ENCODE peak calls at places on chromosomes 5 and 9, in six cellular contexts. B, N, S, M, C and V are unnamed samples.

GRCh38 chr5:11509793-11510192 is 394.5 kb downstream of the CTNND2 start:
- DNase-seq in N (no peak), S (no peak), C (no peak), M (no peak), B (no peak), V (no peak)

GRCh38 chr5:65823174-65823573 is 101.2 kb downstream of the NLN start:
- DNase-seq in N (no peak), C (no peak), M (no peak), S (no peak), B (peak), V (no peak)

GRCh38 chr5:96968614-96969013 is 32.7 kb downstream of the LNPEP start:
- DNase-seq in S (no peak), B (peak), N (no peak), C (no peak), M (peak), V (no peak)

GRCh38 chr5:94830520-94830919 is 212.1 kb downstream of the SLF1 start:
- DNase-seq in N (no peak), M (no peak), S (no peak), C (no peak), B (no peak), V (no peak)

GRCh38 chr9:123251324-123251723 is 17.1 kb downstream of the STRBP start:
- DNase-seq in M (no peak), S (no peak), N (no peak), B (no peak), C (no peak), V (no peak)

GRCh38 chr9:32939576-32939975 is 61.9 kb downstream of the APTX start:
- DNase-seq in S (no peak), N (no peak), C (no peak), B (no peak), M (no peak), V (no peak)

GRCh38 chr9:89317282-89317681 is 1.0 kb upstream of the SECISBP2 start:
- DNase-seq in C (no peak), N (no peak), B (no peak), M (peak), S (no peak), V (no peak)

GRCh38 chr5:169805527-169805934 is 168.5 kb downstream of the DOCK2 start:
- DNase-seq in C (no peak), M (no peak), B (peak), S (peak), N (no peak), V (no peak)

GRCh38 chr9:91852801-91853347 is 97.2 kb downstream of the ROR2 start:
- DNase-seq in C (no peak), M (no peak), B (no peak), N (no peak), S (no peak), V (no peak)

GRCh38 chr5:97979740-97980139 is 793.7 kb upstream of the RGMB start:
- DNase-seq in S (no peak), B (peak), N (no peak), C (no peak), M (peak), V (no peak)

DNA sequence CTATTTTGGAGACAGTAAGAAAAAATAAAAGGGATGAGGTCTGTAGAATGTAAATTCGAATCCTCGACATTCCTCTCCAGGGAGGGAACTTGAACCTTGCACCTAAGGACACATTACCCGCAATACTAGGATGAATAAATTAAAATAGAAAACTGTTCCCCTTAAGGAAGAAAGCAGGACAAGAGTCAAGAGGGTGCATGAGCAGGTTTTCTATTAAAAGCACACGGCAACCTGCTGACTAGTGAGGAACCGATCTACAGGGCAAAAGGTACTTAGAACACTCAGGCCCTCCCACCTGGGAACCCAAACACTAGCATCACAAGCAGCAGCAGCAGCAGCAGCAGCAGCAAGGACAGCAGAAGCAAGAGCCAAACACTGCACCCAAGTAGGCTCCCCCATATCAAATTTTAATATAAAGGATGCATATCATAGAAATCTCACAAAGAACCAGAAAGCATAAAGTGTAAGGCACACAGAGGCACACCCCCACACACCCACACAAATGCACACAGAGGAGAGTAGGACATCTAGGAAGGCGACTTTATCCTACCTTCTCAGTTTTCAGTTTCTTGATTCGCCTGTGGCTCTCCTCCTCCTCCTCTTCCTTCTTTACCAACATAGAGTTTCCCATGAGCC is 2.8 kb downstream of the ZNF608 start:
- DNase-seq in N (no peak), S (no peak), B (no peak), C (no peak), M (no peak), V (no peak)
- H3K18ac ChIP-seq in N (no peak), S (no peak), B (peak), C (peak), M (peak), V (peak)

DNA sequence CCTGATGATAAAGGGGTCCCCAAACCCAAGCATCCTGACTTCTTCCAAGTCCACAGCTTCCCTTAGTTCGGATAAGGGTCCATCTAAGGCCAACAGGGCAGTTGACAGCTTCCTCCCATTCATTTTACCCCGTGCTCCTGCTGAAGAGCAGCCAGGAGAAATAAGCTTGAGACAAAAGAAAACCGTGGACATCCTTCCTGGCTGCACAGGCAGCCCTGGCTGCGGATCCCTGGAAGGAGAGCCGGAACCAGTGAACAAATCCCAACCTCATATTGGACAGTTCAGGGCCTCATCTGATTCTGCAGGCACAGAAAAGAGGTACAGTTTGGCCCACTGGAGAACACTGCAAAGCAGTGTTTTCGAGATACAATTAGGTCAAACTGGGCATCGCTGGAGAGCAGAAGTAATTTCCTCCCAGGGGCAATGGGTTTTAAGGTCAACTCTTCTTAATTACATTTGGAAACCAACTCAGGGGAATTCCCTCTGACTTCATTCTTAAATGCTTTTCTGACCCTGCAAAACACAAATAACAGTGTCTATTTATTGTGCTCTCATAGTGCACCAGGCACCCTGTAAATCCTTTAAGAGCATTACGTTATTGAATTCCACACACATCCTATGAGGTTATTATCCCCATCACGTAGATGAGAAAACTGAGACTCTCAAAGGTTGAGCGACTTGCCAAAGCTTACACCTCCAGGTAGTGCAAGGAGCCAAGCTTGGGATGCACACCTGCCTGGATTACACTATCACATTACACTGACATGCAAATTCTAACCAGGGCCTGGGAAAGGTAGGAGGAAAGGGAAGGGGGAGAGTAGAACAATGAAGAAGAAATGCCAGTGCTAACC is 21.2 kb downstream of the ADAM19 start:
- DNase-seq in B (no peak), S (no peak), M (no peak), N (no peak), C (no peak), V (no peak)
- H3K14ac ChIP-seq in B (peak), S (no peak), M (no peak), N (no peak), C (no peak), V (no peak)

GRCh38 chr9:96567203-96567700 is 52.4 kb downstream of the CDC14B start:
- DNase-seq in N (peak), M (no peak), S (peak), B (no peak), C (no peak), V (no peak)
- H3K18ac ChIP-seq in N (peak), M (peak), S (no peak), B (peak), C (peak), V (peak)

GRCh38 chr9:109707355-109707754 is 72.6 kb upstream of the PALM2AKAP2 start:
- DNase-seq in S (no peak), M (no peak), N (no peak), C (no peak), B (no peak), V (no peak)
- H3K14ac ChIP-seq in S (no peak), M (no peak), N (no peak), C (no peak), B (no peak), V (no peak)

GRCh38 chr5:1100652-1101574 is 10.9 kb downstream of the SLC12A7 start:
- DNase-seq in S (no peak), C (no peak), M (no peak), N (no peak), B (no peak), V (no peak)

GRCh38 chr5:1098986-1099597 is 12.8 kb downstream of the SLC12A7 start:
- DNase-seq in B (no peak), N (no peak), C (no peak), S (no peak), M (no peak), V (no peak)

GRCh38 chr5:1101991-1102713 is 9.7 kb downstream of the SLC12A7 start:
- DNase-seq in M (peak), S (no peak), B (peak), N (no peak), C (no peak), V (peak)

GRCh38 chr5:1097381-1097893 is 14.4 kb downstream of the SLC12A7 start:
- DNase-seq in M (no peak), C (no peak), N (no peak), B (no peak), S (no peak), V (no peak)

GRCh38 chr5:1099931-1100651 is 11.8 kb downstream of the SLC12A7 start:
- DNase-seq in S (no peak), C (no peak), B (peak), N (no peak), M (peak), V (no peak)
- H3K18ac ChIP-seq in S (no peak), C (no peak), B (no peak), N (peak), M (no peak), V (peak)

DNA sequence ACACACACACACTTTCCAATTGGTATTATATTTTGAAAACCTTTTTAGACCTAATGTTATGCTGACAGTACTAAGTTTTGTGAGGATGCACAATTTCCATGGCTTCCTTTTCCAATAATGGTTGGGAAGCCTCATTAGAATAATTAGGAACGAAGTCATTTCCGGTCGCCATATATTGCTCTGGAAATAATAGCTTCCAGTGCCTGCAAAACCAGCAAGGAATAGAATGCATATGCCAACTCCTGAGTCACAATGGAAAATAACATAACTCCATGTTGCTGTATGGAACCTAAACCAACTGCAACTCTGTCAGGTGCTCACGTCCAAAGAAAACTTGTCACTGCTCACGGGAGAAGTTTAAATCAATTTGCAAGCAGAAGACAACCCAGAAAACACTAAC is 222.0 kb downstream of the EBF1 start:
- DNase-seq in M (no peak), B (no peak), C (no peak), N (no peak), S (no peak), V (no peak)
- H3K14ac ChIP-seq in M (no peak), B (no peak), C (no peak), N (no peak), S (no peak), V (no peak)

DNA sequence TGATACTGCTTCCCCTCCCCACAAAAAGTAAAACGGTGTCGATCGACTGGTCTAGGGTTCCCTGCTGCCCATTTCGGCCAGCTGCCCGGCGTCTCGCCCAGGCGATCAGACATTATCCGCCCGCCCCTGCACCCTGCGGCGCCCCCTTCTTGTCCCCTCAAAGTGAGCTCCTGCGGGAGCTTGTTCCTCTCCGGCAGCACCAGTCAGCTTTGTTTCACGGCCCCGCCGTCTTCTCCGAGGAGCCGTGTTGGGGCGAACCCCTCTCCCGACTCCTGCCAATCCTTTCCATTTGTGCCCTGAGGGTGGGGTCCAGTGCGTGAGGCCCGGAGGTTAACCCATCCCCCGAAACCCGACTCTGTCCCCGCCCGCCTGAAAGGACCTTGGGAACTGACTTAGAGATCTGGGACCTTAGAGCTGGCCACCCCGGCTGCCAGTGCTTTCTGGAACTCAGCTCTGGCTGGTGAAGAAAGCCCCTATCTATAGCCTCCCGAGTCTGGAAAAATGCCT is 518 bp downstream of the UBE2B start:
- DNase-seq in S (peak), B (peak), M (peak), C (peak), N (peak), V (peak)
- H3K18ac ChIP-seq in S (peak), B (peak), M (peak), C (peak), N (peak), V (peak)

GRCh38 chr5:37727238-37727637 is 112.6 kb downstream of the GDNF start:
- DNase-seq in S (no peak), B (no peak), M (no peak), N (no peak), C (no peak), V (no peak)
- H3K14ac ChIP-seq in S (no peak), B (no peak), M (no peak), N (no peak), C (no peak), V (no peak)